ENCODE peak calls at places on chromosomes 4 and X, in nine cellular contexts. One of them, this sample, is unnamed.

GRCh38 chrX:45329217-45329616 is 128.5 kb upstream of the DIPK2B start:
- DNase-seq in fibroblast of the aortic adventitia: peak; percentile 25
- DNase-seq in aorta: no peak
- DNase-seq in T follicular helper cell: no peak
- DNase-seq in lower leg skin: no peak
- DNase-seq in ACHN: no peak
- DNase-seq in NCI-H69: no peak
- DNase-seq in amniotic epithelial cell: peak; percentile 24
- DNase-seq in stimulated activated CD4-positive, alpha-beta T cell treated with anti-CD3 and anti-CD28 coated beads, Interleukin-12 subunit alpha, Interleukin-12 subunit beta, amount 100 ng/mL, for 4 hours: no peak
- DNase-seq in this sample: no peak

GRCh38 chr4:73944061-73944875 is 37.6 kb downstream of the PF4 start:
- DNase-seq in amniotic epithelial cell: peak; percentile 59
- DNase-seq in lower leg skin: no peak
- DNase-seq in T follicular helper cell: no peak
- DNase-seq in NCI-H69: peak; percentile 2
- DNase-seq in ACHN: peak; percentile 50
- DNase-seq in stimulated activated CD4-positive, alpha-beta T cell treated with anti-CD3 and anti-CD28 coated beads, Interleukin-12 subunit alpha, Interleukin-12 subunit beta, amount 100 ng/mL, for 4 hours: no peak
- DNase-seq in fibroblast of the aortic adventitia: peak; percentile 28
- DNase-seq in aorta: no peak
- DNase-seq in this sample: peak; percentile 42

GRCh38 chr4:47972721-47973120 is 43.8 kb downstream of the CNGA1 start:
- DNase-seq in T follicular helper cell: no peak
- DNase-seq in lower leg skin: no peak
- DNase-seq in NCI-H69: no peak
- DNase-seq in ACHN: no peak
- DNase-seq in fibroblast of the aortic adventitia: no peak
- DNase-seq in stimulated activated CD4-positive, alpha-beta T cell treated with anti-CD3 and anti-CD28 coated beads, Interleukin-12 subunit alpha, Interleukin-12 subunit beta, amount 100 ng/mL, for 4 hours: no peak
- DNase-seq in amniotic epithelial cell: no peak
- DNase-seq in aorta: no peak
- DNase-seq in this sample: no peak

GRCh38 chr4:915041-915474 is 17.1 kb downstream of the GAK start:
- DNase-seq in fibroblast of the aortic adventitia: no peak
- DNase-seq in amniotic epithelial cell: no peak
- DNase-seq in lower leg skin: peak; percentile 25
- DNase-seq in aorta: peak; percentile 46
- DNase-seq in T follicular helper cell: no peak
- DNase-seq in stimulated activated CD4-positive, alpha-beta T cell treated with anti-CD3 and anti-CD28 coated beads, Interleukin-12 subunit alpha, Interleukin-12 subunit beta, amount 100 ng/mL, for 4 hours: no peak
- DNase-seq in ACHN: no peak
- DNase-seq in NCI-H69: no peak
- DNase-seq in this sample: no peak

GRCh38 chrX:153901753-153902140 is 2.7 kb upstream of the AVPR2 start:
- DNase-seq in stimulated activated CD4-positive, alpha-beta T cell treated with anti-CD3 and anti-CD28 coated beads, Interleukin-12 subunit alpha, Interleukin-12 subunit beta, amount 100 ng/mL, for 4 hours: no peak
- DNase-seq in ACHN: no peak
- DNase-seq in aorta: no peak
- DNase-seq in lower leg skin: no peak
- DNase-seq in fibroblast of the aortic adventitia: no peak
- DNase-seq in NCI-H69: peak; percentile 20
- DNase-seq in amniotic epithelial cell: no peak
- DNase-seq in T follicular helper cell: no peak
- DNase-seq in this sample: no peak

GRCh38 chr4:6746721-6747689 is 31.0 kb downstream of the BLOC1S4 start:
- DNase-seq in stimulated activated CD4-positive, alpha-beta T cell treated with anti-CD3 and anti-CD28 coated beads, Interleukin-12 subunit alpha, Interleukin-12 subunit beta, amount 100 ng/mL, for 4 hours: no peak
- DNase-seq in aorta: peak; percentile 71
- DNase-seq in T follicular helper cell: no peak
- DNase-seq in amniotic epithelial cell: no peak
- DNase-seq in fibroblast of the aortic adventitia: peak; percentile 42
- DNase-seq in NCI-H69: peak; percentile 82
- DNase-seq in lower leg skin: no peak
- DNase-seq in ACHN: no peak
- DNase-seq in this sample: peak; percentile 28

GRCh38 chrX:118183606-118184005 is 67.0 kb upstream of the KLHL13 start:
- DNase-seq in amniotic epithelial cell: no peak
- DNase-seq in NCI-H69: no peak
- DNase-seq in T follicular helper cell: no peak
- DNase-seq in ACHN: no peak
- DNase-seq in stimulated activated CD4-positive, alpha-beta T cell treated with anti-CD3 and anti-CD28 coated beads, Interleukin-12 subunit alpha, Interleukin-12 subunit beta, amount 100 ng/mL, for 4 hours: no peak
- DNase-seq in fibroblast of the aortic adventitia: no peak
- DNase-seq in lower leg skin: no peak
- DNase-seq in aorta: no peak
- DNase-seq in this sample: no peak

GRCh38 chrX:154056739-154057367 is 37.2 kb upstream of the IRAK1 start:
- DNase-seq in lower leg skin: no peak
- DNase-seq in stimulated activated CD4-positive, alpha-beta T cell treated with anti-CD3 and anti-CD28 coated beads, Interleukin-12 subunit alpha, Interleukin-12 subunit beta, amount 100 ng/mL, for 4 hours: no peak
- DNase-seq in NCI-H69: no peak
- DNase-seq in T follicular helper cell: no peak
- DNase-seq in aorta: no peak
- DNase-seq in amniotic epithelial cell: peak; percentile 64
- DNase-seq in fibroblast of the aortic adventitia: no peak
- DNase-seq in ACHN: no peak
- DNase-seq in this sample: peak; percentile 47

GRCh38 chr4:25925486-25926201 is 11.6 kb downstream of the SMIM20 start:
- DNase-seq in ACHN: peak; percentile 33
- DNase-seq in amniotic epithelial cell: peak; percentile 27
- DNase-seq in fibroblast of the aortic adventitia: peak; percentile 68
- DNase-seq in NCI-H69: peak; percentile 71
- DNase-seq in T follicular helper cell: no peak
- DNase-seq in lower leg skin: no peak
- DNase-seq in aorta: peak; percentile 61
- DNase-seq in stimulated activated CD4-positive, alpha-beta T cell treated with anti-CD3 and anti-CD28 coated beads, Interleukin-12 subunit alpha, Interleukin-12 subunit beta, amount 100 ng/mL, for 4 hours: peak; percentile 16
- DNase-seq in this sample: peak; percentile 58

GRCh38 chr4:71262161-71262560 is 76.7 kb upstream of the SLC4A4 start:
- DNase-seq in ACHN: no peak
- DNase-seq in NCI-H69: no peak
- DNase-seq in lower leg skin: no peak
- DNase-seq in T follicular helper cell: no peak
- DNase-seq in aorta: no peak
- DNase-seq in fibroblast of the aortic adventitia: no peak
- DNase-seq in stimulated activated CD4-positive, alpha-beta T cell treated with anti-CD3 and anti-CD28 coated beads, Interleukin-12 subunit alpha, Interleukin-12 subunit beta, amount 100 ng/mL, for 4 hours: no peak
- DNase-seq in amniotic epithelial cell: peak; percentile 38
- DNase-seq in this sample: no peak

GRCh38 chr4:72569719-72570235 is 756 bp upstream of the ADAMTS3 start:
- DNase-seq in stimulated activated CD4-positive, alpha-beta T cell treated with anti-CD3 and anti-CD28 coated beads, Interleukin-12 subunit alpha, Interleukin-12 subunit beta, amount 100 ng/mL, for 4 hours: no peak
- DNase-seq in aorta: no peak
- DNase-seq in amniotic epithelial cell: peak; percentile 81
- DNase-seq in ACHN: no peak
- DNase-seq in NCI-H69: no peak
- DNase-seq in lower leg skin: peak; percentile 82
- DNase-seq in T follicular helper cell: no peak
- DNase-seq in fibroblast of the aortic adventitia: no peak
- DNase-seq in this sample: no peak

GRCh38 chrX:56733459-56734046 is 4.5 kb downstream of the NBDY start:
- DNase-seq in amniotic epithelial cell: peak; percentile 40
- DNase-seq in lower leg skin: no peak
- DNase-seq in aorta: no peak
- DNase-seq in fibroblast of the aortic adventitia: peak; percentile 60
- DNase-seq in NCI-H69: peak; percentile 66
- DNase-seq in T follicular helper cell: peak; percentile 41
- DNase-seq in stimulated activated CD4-positive, alpha-beta T cell treated with anti-CD3 and anti-CD28 coated beads, Interleukin-12 subunit alpha, Interleukin-12 subunit beta, amount 100 ng/mL, for 4 hours: peak; percentile 21
- DNase-seq in ACHN: peak; percentile 42
- DNase-seq in this sample: peak; percentile 73

GRCh38 chr4:5399790-5400421 is 308.5 kb downstream of the EVC2 start:
- DNase-seq in ACHN: peak; percentile 8
- DNase-seq in T follicular helper cell: no peak
- DNase-seq in aorta: no peak
- DNase-seq in amniotic epithelial cell: peak; percentile 7
- DNase-seq in lower leg skin: no peak
- DNase-seq in stimulated activated CD4-positive, alpha-beta T cell treated with anti-CD3 and anti-CD28 coated beads, Interleukin-12 subunit alpha, Interleukin-12 subunit beta, amount 100 ng/mL, for 4 hours: no peak
- DNase-seq in NCI-H69: peak; percentile 8
- DNase-seq in fibroblast of the aortic adventitia: peak; percentile 30
- DNase-seq in this sample: peak; percentile 68

GRCh38 chr4:56130609-56131150 is 181.9 kb downstream of the CEP135 start:
- DNase-seq in fibroblast of the aortic adventitia: no peak
- DNase-seq in lower leg skin: no peak
- DNase-seq in amniotic epithelial cell: no peak
- DNase-seq in stimulated activated CD4-positive, alpha-beta T cell treated with anti-CD3 and anti-CD28 coated beads, Interleukin-12 subunit alpha, Interleukin-12 subunit beta, amount 100 ng/mL, for 4 hours: no peak
- DNase-seq in ACHN: no peak
- DNase-seq in aorta: no peak
- DNase-seq in T follicular helper cell: no peak
- DNase-seq in NCI-H69: peak; percentile 62
- DNase-seq in this sample: no peak

GRCh38 chr4:153780876-153781275 is 8.0 kb downstream of the SFRP2 start:
- DNase-seq in stimulated activated CD4-positive, alpha-beta T cell treated with anti-CD3 and anti-CD28 coated beads, Interleukin-12 subunit alpha, Interleukin-12 subunit beta, amount 100 ng/mL, for 4 hours: no peak
- DNase-seq in T follicular helper cell: no peak
- DNase-seq in aorta: no peak
- DNase-seq in amniotic epithelial cell: no peak
- DNase-seq in NCI-H69: no peak
- DNase-seq in ACHN: no peak
- DNase-seq in fibroblast of the aortic adventitia: no peak
- DNase-seq in lower leg skin: no peak
- DNase-seq in this sample: no peak

GRCh38 chr4:100106982-100107381 is 83.3 kb downstream of the DDIT4L start:
- DNase-seq in fibroblast of the aortic adventitia: no peak
- DNase-seq in NCI-H69: no peak
- DNase-seq in amniotic epithelial cell: no peak
- DNase-seq in aorta: no peak
- DNase-seq in T follicular helper cell: no peak
- DNase-seq in ACHN: peak; percentile 22
- DNase-seq in lower leg skin: no peak
- DNase-seq in stimulated activated CD4-positive, alpha-beta T cell treated with anti-CD3 and anti-CD28 coated beads, Interleukin-12 subunit alpha, Interleukin-12 subunit beta, amount 100 ng/mL, for 4 hours: no peak
- DNase-seq in this sample: no peak

GRCh38 chr4:7936963-7937362 is 2.7 kb downstream of the AFAP1 start:
- DNase-seq in stimulated activated CD4-positive, alpha-beta T cell treated with anti-CD3 and anti-CD28 coated beads, Interleukin-12 subunit alpha, Interleukin-12 subunit beta, amount 100 ng/mL, for 4 hours: no peak
- DNase-seq in fibroblast of the aortic adventitia: peak; percentile 72
- DNase-seq in amniotic epithelial cell: peak; percentile 23
- DNase-seq in aorta: no peak
- DNase-seq in lower leg skin: no peak
- DNase-seq in NCI-H69: no peak
- DNase-seq in ACHN: no peak
- DNase-seq in T follicular helper cell: no peak
- DNase-seq in this sample: no peak

This sample was measured in hepatocyte.